ENCODE peak calls at places on chromosomes 13 and 19, in five cellular contexts. Z, O, L, B and T are unnamed samples.

GRCh38 chr19:32626969-32627368 is 46.0 kb downstream of the PDCD5 start:
- DNase-seq in B (no peak), Z (no peak), O (no peak), L (no peak), T (no peak)

GRCh38 chr13:99992376-99992775 is 10.8 kb downstream of the ZIC2 start:
- DNase-seq in L (no peak), O (no peak), Z (no peak), B (no peak), T (no peak)

GRCh38 chr19:35868172-35868822 is at the start of gene APLP1:
- DNase-seq in O (peak; percentile 90), B (peak; percentile 66), Z (peak; percentile 57), L (peak; percentile 88), T (peak; percentile 44)

GRCh38 chr19:46775642-46776258 is 12.6 kb downstream of the SLC1A5 start:
- DNase-seq in O (no peak), Z (no peak), B (no peak), L (no peak), T (no peak)

GRCh38 chr13:107342747-107343146 is 774.8 kb upstream of the ARGLU1 start:
- DNase-seq in O (no peak), B (no peak), Z (no peak), L (no peak), T (no peak)

GRCh38 chr19:12365094-12365371 is 450 bp downstream of the ZNF442 start:
- DNase-seq in Z (no peak), O (peak; percentile 26), B (peak; percentile 9), L (no peak), T (no peak)

GRCh38 chr19:49614096-49614857 is 23.3 kb downstream of the PRR12 start:
- DNase-seq in O (no peak), L (no peak), B (no peak), Z (no peak), T (no peak)

GRCh38 chr19:49688531-49689132 is 762 bp upstream of the ADM5 start:
- DNase-seq in O (no peak), Z (peak; percentile 15), L (no peak), B (no peak), T (no peak)

GRCh38 chr19:7478173-7478842 is 10.5 kb downstream of the PEX11G start:
- DNase-seq in B (no peak), Z (no peak), L (no peak), O (no peak), T (no peak)

GRCh38 chr13:28822161-28822560 is 2.0 kb downstream of the MTUS2 start:
- DNase-seq in L (no peak), Z (no peak), O (no peak), B (no peak), T (no peak)

GRCh38 chr19:40284501-40285352 is at the start of gene AKT2:
- DNase-seq in Z (peak; percentile 93), L (peak; percentile 95), B (peak; percentile 81), O (peak; percentile 12), T (peak; percentile 74)

GRCh38 chr13:93249259-93249917 is 22.8 kb downstream of the GPC6 start:
- DNase-seq in L (no peak), O (no peak), B (no peak), Z (no peak), T (no peak)

GRCh38 chr19:50323782-50324133 is 5.4 kb downstream of the KCNC3 start:
- DNase-seq in B (no peak), Z (no peak), L (no peak), O (no peak), T (no peak)

GRCh38 chr19:30718728-30719127 is 346.5 kb downstream of the ZNF536 start:
- DNase-seq in O (peak; percentile 38), B (no peak), Z (no peak), L (no peak), T (no peak)

GRCh38 chr19:12314553-12314952 is 18.9 kb downstream of the ZNF563 start:
- DNase-seq in B (no peak), L (no peak), Z (no peak), O (peak; percentile 54), T (no peak)

GRCh38 chr19:33432408-33433170 is 59.1 kb downstream of the CEBPG start:
- DNase-seq in L (peak; percentile 46), Z (no peak), O (no peak), B (no peak), T (no peak)

DNA sequence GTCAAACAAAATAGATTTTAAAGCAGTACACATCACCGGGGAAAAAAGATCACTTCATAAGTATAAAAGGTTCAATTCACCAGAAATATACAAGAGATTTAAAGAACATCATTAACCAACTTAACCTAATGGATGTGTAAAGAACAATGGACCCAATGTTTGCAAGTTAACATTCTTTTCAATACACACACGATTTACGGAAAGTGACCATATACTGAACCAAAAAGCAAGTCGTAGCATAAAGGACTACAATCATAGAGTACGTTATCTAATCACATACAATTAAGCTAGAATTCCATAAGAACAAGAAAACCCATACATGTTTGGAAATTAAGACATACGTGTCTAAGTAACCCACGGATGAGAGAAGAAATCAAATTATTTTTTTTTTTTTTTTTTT is 9.6 kb downstream of the TGDS start:
- DNase-seq in Z (no peak), L (no peak), B (no peak), O (no peak), T (no peak)
- H3K36me3 ChIP-seq in Z (peaks cover 24% of the 10 kb centered on the region), L (peaks cover 45% of the 10 kb centered on the region), B (peaks cover 18% of the 10 kb centered on the region), O (peaks cover 6% of the 10 kb centered on the region), T (peaks cover 50% of the 10 kb centered on the region)

DNA sequence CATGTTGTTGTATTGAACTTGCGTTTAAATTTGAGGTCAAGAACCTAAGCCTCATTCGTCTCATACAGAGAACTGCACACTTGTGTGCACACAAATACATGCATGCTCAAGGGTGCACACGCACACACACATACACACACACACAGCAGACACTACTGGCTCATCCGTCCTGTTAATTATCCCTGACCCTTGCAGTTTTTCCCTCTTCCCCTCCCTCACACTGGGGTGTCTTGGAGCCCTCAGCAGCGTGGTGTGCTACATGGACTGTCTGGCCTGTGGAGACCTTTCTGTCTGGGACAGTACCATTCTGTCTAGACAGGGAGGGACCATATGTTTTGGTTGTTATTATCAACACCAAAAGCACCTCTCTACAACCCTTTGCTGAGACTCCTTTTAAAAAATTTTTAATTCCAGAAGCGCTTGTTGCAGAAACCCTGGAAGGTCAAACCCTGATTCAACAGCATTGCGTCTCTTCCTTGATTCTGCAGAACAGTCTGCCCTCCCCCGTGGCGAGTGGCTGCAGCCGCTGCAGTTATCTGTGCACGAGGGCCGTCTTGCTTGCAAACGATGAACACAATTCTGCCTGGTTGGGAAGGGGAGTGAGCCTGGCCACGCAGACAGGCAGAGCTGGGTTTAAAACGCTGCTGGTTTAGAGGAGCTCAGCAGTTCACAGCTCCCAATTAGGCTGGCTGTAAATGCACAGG is 374.0 kb downstream of the IRS2 start:
- DNase-seq in L (no peak), O (peak; percentile 35), Z (no peak), B (no peak), T (no peak)
- H3K4me3 ChIP-seq in L (no peak overlapping the region), O (no peak overlapping the region), Z (no peak overlapping the region), B (no peak overlapping the region), T (no peak overlapping the region)

DNA sequence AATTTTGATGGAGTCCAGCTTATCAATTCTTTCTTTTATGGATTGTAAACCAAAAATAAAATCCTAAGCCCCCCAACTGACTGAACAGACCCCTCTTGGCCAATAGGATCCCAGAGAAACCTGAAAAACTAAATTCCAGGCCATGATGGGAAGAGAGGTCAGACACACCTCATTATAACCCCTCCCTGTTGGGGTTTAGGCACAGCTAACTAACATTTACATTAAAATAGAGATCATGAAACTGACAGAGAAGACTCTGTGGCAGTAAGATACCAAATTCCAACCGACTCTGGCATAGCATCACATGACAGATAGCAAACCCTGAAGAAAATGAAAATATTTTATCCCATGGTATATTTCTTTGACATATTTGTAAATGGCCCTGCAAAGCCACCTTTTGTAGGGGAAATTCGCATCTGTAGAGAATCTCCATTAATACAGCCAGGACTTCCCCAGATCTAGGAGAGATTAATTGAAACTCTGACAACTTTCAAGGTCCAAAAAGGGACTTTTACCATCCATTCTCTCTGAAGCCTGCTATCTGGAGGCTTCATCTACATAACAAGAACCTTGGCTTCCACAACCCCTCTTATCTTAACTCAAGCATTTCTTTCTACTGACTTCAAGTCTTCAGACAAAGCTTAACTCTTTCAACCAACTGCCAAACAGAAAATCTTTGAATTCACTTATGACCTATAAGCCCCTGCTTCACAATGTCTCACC is 27.0 kb upstream of the GAS6 start:
- DNase-seq in O (no peak), B (no peak), Z (no peak), L (no peak), T (no peak)
- H3K27ac ChIP-seq in O (no peak overlapping the region), B (no peak overlapping the region), Z (no peak overlapping the region), L (no peak overlapping the region), T (no peak overlapping the region)

DNA sequence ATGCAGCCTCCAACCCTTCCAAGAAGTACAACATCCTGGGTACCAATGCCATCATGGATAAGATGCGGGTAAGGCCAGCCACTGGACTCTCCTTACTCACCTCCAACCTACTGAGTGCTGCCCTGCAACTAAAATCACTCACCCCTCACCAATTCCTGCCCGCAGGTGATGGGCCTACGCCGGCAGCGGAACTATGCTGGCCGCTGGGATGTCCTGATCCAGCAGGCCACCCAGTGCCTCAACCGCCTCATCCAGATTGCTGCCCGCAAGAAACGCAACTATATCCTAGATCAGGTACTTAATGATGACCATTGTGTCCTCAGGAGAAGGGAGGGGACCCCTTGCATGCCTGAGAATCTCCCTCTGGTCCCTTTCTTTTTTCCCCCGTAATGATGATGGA is 15.6 kb upstream of the CCDC97 start:
- DNase-seq in L (no peak), O (no peak), Z (no peak), B (no peak), T (no peak)
- H3K36me3 ChIP-seq in L (peaks cover 96% of the 10 kb centered on the region), O (peaks cover 40% of the 10 kb centered on the region), Z (peaks cover 86% of the 10 kb centered on the region), B (peaks cover 63% of the 10 kb centered on the region), T (peaks cover 93% of the 10 kb centered on the region)

DNA sequence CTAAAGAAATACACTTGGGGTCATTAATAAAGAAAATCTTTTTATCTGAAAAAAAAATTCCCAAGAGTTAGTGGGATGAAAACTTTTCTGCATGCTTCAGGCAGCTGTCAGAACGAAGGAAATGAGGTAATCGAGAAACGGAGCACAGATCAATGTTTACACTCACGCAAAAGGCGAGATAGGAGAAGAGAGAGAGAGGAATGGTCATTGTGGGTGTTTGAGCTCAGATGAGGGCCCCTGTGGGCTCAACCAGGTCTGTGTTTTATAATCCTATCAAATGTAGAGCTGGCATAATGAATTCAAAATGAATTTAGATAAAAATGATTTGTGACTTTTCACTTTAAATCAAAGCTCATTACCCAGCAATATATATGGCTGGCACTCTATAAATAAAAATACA is 6.3 kb upstream of the RXFP2 start:
- DNase-seq in B (no peak), O (no peak), Z (no peak), L (no peak), T (no peak)
- H3K4me3 ChIP-seq in B (no peak overlapping the region), O (no peak overlapping the region), Z (no peak overlapping the region), L (no peak overlapping the region), T (no peak overlapping the region)

GRCh38 chr19:44660081-44660480 is 11.2 kb upstream of the CEACAM19 start:
- DNase-seq in Z (no peak), L (no peak), O (no peak), B (no peak), T (no peak)
- H3K27ac ChIP-seq in Z (no peak overlapping the region), L (no peak overlapping the region), O (no peak overlapping the region), B (no peak overlapping the region), T (no peak overlapping the region)

DNA sequence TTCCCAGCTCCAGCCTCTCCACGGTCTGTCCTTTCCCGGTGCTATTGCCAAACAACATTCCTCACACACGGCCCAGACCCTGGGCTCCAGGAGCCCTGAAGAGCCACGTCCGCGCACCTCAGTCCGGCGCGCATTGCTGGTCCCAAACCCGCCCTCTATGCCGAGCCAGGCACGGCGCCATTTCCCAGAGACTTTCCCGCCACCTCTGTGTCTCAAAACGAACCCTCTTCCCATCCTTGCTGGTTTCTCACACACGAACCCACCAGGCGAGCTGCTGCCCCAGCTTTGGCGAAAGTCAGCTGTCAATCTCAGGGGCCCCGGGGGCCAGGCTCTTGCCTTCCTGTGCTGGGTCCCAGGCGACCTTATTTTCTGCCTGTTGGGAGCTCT is 28.0 kb upstream of the F7 start:
- DNase-seq in B (no peak), O (no peak), L (peak; percentile 52), Z (no peak), T (no peak)
- H3K36me3 ChIP-seq in B (no peaks in the 10 kb centered on the region), O (peaks cover 22% of the 10 kb centered on the region), L (no peaks in the 10 kb centered on the region), Z (no peaks in the 10 kb centered on the region), T (no peaks in the 10 kb centered on the region)